ENCODE peak calls at places on chromosomes 1 and 21, in four cellular contexts. L is spleen, I is HCT116, E is esophagus muscularis mucosa. D is an unnamed sample. For H3K4me1, the result is how much of the 10 kb centered on the place peaks cover.

GRCh38 chr1:159921700-159922498 is 3.4 kb downstream of the TAGLN2 start:
- DNase-seq in L (peak), E (no peak), I (no peak), D (no peak)

GRCh38 chr1:244316407-244316806 is 135.3 kb downstream of the ADSS2 start:
- DNase-seq in L (no peak), I (no peak), E (no peak), D (peak)

GRCh38 chr1:192401832-192402231 is 85.0 kb downstream of the RGS21 start:
- DNase-seq in E (no peak), L (no peak), I (no peak), D (no peak)

GRCh38 chr1:91725961-91726704 is 159.8 kb downstream of the TGFBR3 start:
- DNase-seq in I (no peak), E (no peak), L (no peak), D (no peak)

GRCh38 chr1:166843769-166844596 is 4.7 kb downstream of the POGK start:
- DNase-seq in E (no peak), L (no peak), I (no peak), D (no peak)

GRCh38 chr1:235025422-235025984 is 103.1 kb downstream of the TOMM20 start:
- DNase-seq in L (peak), I (no peak), E (no peak), D (no peak)

GRCh38 chr1:41024953-41025352 is 3.4 kb upstream of the SLFNL1 start:
- DNase-seq in E (no peak), I (no peak), L (peak), D (no peak)

GRCh38 chr1:100184536-100184935 is 6.5 kb upstream of the LRRC39 start:
- DNase-seq in L (no peak), I (no peak), E (no peak), D (no peak)

GRCh38 chr1:150225546-150225945 is 10.4 kb downstream of the ANP32E start:
- DNase-seq in I (no peak), E (no peak), L (no peak), D (no peak)

GRCh38 chr21:14886001-14886400 is 178.8 kb downstream of the NRIP1 start:
- DNase-seq in L (no peak), E (no peak), I (no peak), D (no peak)

GRCh38 chr21:16419188-16419874 is 689.5 kb downstream of the USP25 start:
- DNase-seq in L (no peak), I (no peak), E (peak), D (no peak)

GRCh38 chr1:162740755-162741154 is 49.7 kb upstream of the HSD17B7 start:
- DNase-seq in I (no peak), E (no peak), L (no peak), D (no peak)

GRCh38 chr1:11924334-11925195 is 1.7 kb downstream of the KIAA2013 start:
- DNase-seq in L (no peak), E (no peak), I (no peak), D (no peak)

GRCh38 chr1:12402159-12402673 is 172.4 kb downstream of the VPS13D start:
- DNase-seq in L (no peak), I (no peak), E (no peak), D (no peak)

GRCh38 chr1:180167021-180167701 is 12.5 kb downstream of the QSOX1 start:
- DNase-seq in E (no peak), L (peak), I (no peak), D (no peak)

GRCh38 chr1:95035536-95035935 is 37.2 kb downstream of the ALG14 start:
- DNase-seq in L (no peak), I (peak), E (no peak), D (no peak)

GRCh38 chr21:15005391-15005790 is 59.4 kb downstream of the NRIP1 start:
- DNase-seq in E (no peak), I (no peak), L (peak), D (no peak)

GRCh38 chr1:154969246-154969645 is 1.3 kb downstream of the SHC1 start:
- DNase-seq in I (no peak), E (no peak), L (peak), D (no peak)
- H3K4me1 ChIP-seq in I (under half), E (half or more), L (half or more), D (half or more)

GRCh38 chr1:24744911-24745710 is at the start of gene CLIC4:
- DNase-seq in I (peak), L (peak), E (peak), D (peak)
- H3K4me1 ChIP-seq in I (under half), L (half or more), E (half or more), D (under half)

GRCh38 chr1:151989131-151989868 is 4.4 kb downstream of the S100A10 start:
- DNase-seq in E (no peak), L (no peak), I (no peak), D (no peak)

GRCh38 chr1:151988405-151988851 is 5.2 kb downstream of the S100A10 start:
- DNase-seq in L (no peak), E (no peak), I (peak), D (no peak)

GRCh38 chr1:151990856-151991198 is 2.8 kb downstream of the S100A10 start:
- DNase-seq in I (no peak), L (no peak), E (no peak), D (no peak)

GRCh38 chr1:151991663-151992344 is 1.9 kb downstream of the S100A10 start:
- DNase-seq in E (no peak), L (no peak), I (no peak), D (no peak)

DNA sequence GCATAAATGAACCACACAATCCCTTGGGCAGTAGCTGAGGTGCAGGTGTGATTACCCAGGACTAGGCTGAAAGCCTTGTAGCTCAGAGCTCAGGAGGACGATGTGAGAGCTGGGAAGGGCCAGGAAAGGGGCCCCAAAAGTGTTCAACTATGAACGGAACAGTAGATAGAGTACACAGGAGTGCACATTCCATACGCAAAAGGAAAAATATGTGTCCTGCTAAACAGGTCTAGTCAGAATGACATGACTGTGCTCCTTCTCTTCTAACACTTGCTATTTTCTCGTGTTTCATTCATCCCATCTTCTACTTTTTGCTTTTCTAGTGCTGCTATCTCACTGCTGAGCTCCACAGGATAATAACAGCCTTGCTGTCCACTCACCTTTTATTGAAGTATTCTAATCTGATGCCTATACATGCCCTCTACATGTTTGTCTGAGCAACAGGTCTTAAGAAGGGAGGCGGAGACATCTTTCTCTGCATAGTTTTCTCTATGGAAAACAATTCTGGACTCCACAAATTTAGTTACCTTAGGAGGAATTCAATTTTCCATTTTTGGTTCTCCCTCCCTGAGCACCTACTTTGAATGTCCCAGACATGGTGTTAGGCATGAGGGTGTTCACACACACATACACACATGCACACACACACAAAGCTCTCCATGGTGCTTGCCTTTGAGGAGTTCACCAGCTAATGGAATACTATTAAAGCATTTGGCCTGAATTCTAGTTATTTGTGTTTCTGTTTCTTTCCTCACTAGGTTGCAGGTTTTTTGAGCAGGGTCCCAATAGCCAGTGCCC is 3.4 kb downstream of the S100A10 start:
- DNase-seq in E (no peak), I (no peak), L (no peak), D (no peak)
- H3K4me1 ChIP-seq in E (half or more), I (half or more), L (half or more), D (half or more)

DNA sequence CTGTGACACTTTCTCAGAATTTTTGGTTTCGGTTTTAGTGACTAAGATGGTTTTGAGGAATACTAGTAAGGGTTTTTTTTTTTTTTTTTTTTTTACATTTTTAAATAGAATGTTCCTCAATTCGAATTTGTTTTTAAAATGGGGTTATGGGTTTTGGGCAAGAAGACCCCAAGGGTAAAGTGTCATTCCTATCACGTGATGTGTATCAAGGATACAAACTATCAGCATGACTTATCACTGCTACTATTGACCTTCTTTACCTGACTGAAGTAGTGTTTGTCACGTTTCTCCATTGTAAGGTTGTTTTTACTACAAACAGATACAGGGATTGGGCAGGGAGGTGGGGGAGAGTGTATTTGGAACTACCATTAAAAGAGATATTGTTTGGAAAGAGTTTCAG is 781.1 kb upstream of the ADGRL4 start:
- DNase-seq in L (no peak), I (no peak), E (no peak), D (no peak)
- H3K4me1 ChIP-seq in L (under half), I (under half), E (under half), D (under half)

DNA sequence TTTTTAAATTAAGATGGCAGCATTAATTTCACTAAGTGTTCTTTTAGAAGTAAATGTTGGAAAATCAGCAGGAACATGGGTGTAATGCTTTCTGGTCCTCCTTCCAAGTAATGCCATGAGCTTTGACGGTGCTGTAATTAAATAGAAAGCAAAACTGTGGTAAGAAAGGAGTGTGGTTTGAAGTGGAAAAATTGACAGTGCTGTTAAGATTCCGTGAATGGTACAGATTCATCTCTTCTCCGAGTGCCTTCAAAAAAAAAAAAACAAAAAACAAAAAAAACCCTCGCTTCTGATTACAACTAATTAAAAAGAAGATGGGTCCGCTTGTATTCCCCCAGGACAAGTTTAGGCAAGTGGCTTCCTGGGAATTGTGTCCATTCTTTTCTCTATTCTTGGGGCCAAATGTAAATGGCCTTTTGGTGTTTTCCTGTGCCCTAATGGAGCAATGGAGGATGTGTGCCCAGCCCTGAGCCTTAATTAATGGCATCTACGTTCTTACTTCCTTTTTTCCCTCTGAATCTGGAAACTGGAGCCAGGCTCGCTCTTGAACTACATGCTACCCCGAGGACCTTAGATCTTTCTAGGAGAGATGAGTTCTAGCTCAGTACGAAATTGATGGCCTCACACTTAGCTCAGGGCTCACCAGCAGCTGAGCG is 5.1 kb downstream of the LMO4 start:
- DNase-seq in I (no peak), E (no peak), L (no peak), D (no peak)
- H3K4me1 ChIP-seq in I (under half), E (half or more), L (half or more), D (half or more)

GRCh38 chr1:61089338-61089737 is 7.0 kb downstream of the NFIA start:
- DNase-seq in E (no peak), L (no peak), I (no peak), D (no peak)
- H3K4me1 ChIP-seq in E (half or more), L (half or more), I (under half), D (half or more)